ENCODE peak calls at places on chromosomes 2 and 18, in ten cellular contexts. L is hepatocyte, Z is WERI-Rb-1, A is colonic mucosa, D is H1, S is PC-3, T is psoas muscle, F is bronchial epithelial cell, G is left ventricle myocardium inferior, V is astrocyte. C is an unnamed sample.
A peak's percentile ranks its signal among the peaks of the same experiment; 100 is the strongest.

GRCh38 chr2:46796843-46797625 is 118.6 kb downstream of the MCFD2 start:
- DNase-seq in Z (no peak), A (no peak), F (no peak), D (no peak), V (no peak), T (no peak), L (no peak), S (no peak), G (no peak), C (no peak)

GRCh38 chr2:20467789-20468548 is 21.1 kb downstream of the RHOB start:
- DNase-seq in G (no peak), Z (peak; percentile 5), T (no peak), F (no peak), D (no peak), L (no peak), V (no peak), A (no peak), S (no peak), C (no peak)

GRCh38 chr2:84483320-84483719 is 24.2 kb upstream of the SUCLG1 start:
- DNase-seq in Z (no peak), S (no peak), V (no peak), G (no peak), D (no peak), L (no peak), A (no peak), F (no peak), T (no peak), C (no peak)

GRCh38 chr2:109193807-109194702 is 65.0 kb downstream of the SH3RF3 start:
- DNase-seq in T (no peak), G (no peak), L (no peak), A (no peak), F (no peak), Z (no peak), V (no peak), D (no peak), S (no peak), C (no peak)

GRCh38 chr18:47263197-47263827 is 11.9 kb upstream of the SKOR2 start:
- DNase-seq in A (no peak), G (no peak), F (no peak), V (no peak), Z (peak; percentile 46), S (no peak), L (no peak), T (no peak), D (no peak), C (no peak)

GRCh38 chr2:3282056-3282998 is 95.3 kb downstream of the EIPR1 start:
- DNase-seq in A (no peak), S (peak; percentile 69), F (peak; percentile 57), V (peak; percentile 83), D (no peak), T (peak; percentile 31), G (peak; percentile 48), L (no peak), Z (no peak), C (no peak)

GRCh38 chr2:216283038-216283900 is 89.0 kb downstream of the MARCHF4 start:
- DNase-seq in F (peak; percentile 7), L (peak; percentile 18), Z (peak; percentile 76), A (no peak), T (no peak), G (no peak), D (peak; percentile 83), V (no peak), S (peak; percentile 17), C (no peak)

GRCh38 chr18:13465476-13465875 is 246.9 kb downstream of the LDLRAD4 start:
- DNase-seq in D (no peak), F (no peak), L (no peak), V (no peak), A (no peak), G (no peak), S (no peak), T (no peak), Z (no peak), C (no peak)

GRCh38 chr2:98487806-98488189 is 43.1 kb downstream of the INPP4A start:
- DNase-seq in G (no peak), A (peak; percentile 66), F (peak; percentile 37), S (peak; percentile 56), D (no peak), Z (peak; percentile 36), T (no peak), V (no peak), L (peak; percentile 28), C (no peak)

GRCh38 chr2:97701851-97702465 is 11.4 kb upstream of the ZAP70 start:
- DNase-seq in A (no peak), L (no peak), F (no peak), D (no peak), Z (no peak), V (no peak), G (no peak), T (no peak), S (no peak), C (no peak)

GRCh38 chr18:77733292-77733903 is 483.8 kb downstream of the GALR1 start:
- DNase-seq in T (no peak), S (no peak), F (no peak), L (no peak), G (no peak), D (peak; percentile 15), Z (no peak), V (no peak), A (no peak), C (no peak)

GRCh38 chr2:10501521-10501961 is 53.4 kb upstream of the ODC1 start:
- DNase-seq in D (no peak), S (no peak), T (no peak), F (no peak), V (no peak), G (no peak), A (peak; percentile 11), L (no peak), Z (no peak), C (no peak)

GRCh38 chr18:79924814-79925655 is 26.4 kb downstream of the SLC66A2 start:
- DNase-seq in G (no peak), S (no peak), V (no peak), L (no peak), D (no peak), Z (peak; percentile 96), T (peak; percentile 65), A (peak; percentile 14), F (no peak), C (peak; percentile 42)

GRCh38 chr2:241048149-241048948 is 49.9 kb downstream of the SNED1 start:
- DNase-seq in A (no peak), D (no peak), G (no peak), L (no peak), T (no peak), V (no peak), S (no peak), F (no peak), Z (no peak), C (no peak)

GRCh38 chr2:58608146-58608545 is 367.0 kb upstream of the FANCL start:
- DNase-seq in G (no peak), F (no peak), L (no peak), A (no peak), S (peak; percentile 60), V (no peak), T (no peak), D (no peak), Z (no peak), C (no peak)

GRCh38 chr2:58609306-58609705 is 368.2 kb upstream of the FANCL start:
- DNase-seq in G (no peak), V (no peak), A (no peak), T (no peak), L (no peak), D (no peak), Z (no peak), S (peak; percentile 42), F (no peak), C (no peak)

GRCh38 chr2:58604096-58604495 is 363.0 kb upstream of the FANCL start:
- DNase-seq in T (no peak), Z (no peak), D (no peak), G (no peak), S (peak; percentile 56), F (peak; percentile 67), L (no peak), A (no peak), V (no peak), C (no peak)

GRCh38 chr2:58607479-58607878 is 366.4 kb upstream of the FANCL start:
- DNase-seq in T (no peak), V (no peak), Z (no peak), D (no peak), L (no peak), G (no peak), S (no peak), F (no peak), A (no peak), C (no peak)

DNA sequence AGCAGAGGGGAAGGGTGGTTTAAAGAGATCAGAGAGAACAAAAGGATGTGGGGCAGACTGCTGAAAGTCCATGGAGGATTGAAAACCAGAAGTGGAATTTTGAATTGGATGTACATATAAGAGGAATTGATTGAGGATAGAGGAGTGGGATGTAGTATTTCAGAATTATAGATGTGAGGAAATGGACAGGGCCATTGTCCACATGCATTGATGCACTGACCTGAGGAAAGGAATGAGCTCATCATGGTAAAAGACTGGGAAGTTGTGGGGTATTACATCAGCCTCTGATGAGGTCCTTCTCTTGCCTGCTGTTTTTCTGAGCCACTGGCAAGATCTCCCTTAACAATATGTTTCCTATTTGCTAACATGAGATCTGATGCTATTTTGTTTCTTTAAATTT is 365.7 kb upstream of the FANCL start:
- DNase-seq in F (peak; percentile 31), D (no peak), S (no peak), G (no peak), T (no peak), L (no peak), A (no peak), V (no peak), Z (no peak), C (no peak)
- H3K4me3 ChIP-seq in F (no peak overlapping the region), D (no peak overlapping the region), S (no peak overlapping the region), G (no peak overlapping the region), T (no peak overlapping the region), L (no peak overlapping the region), A (no peak overlapping the region), V (no peak overlapping the region), Z (no peak overlapping the region), C (no peak overlapping the region)

GRCh38 chr2:135225781-135226180 is 173.7 kb downstream of the RAB3GAP1 start:
- DNase-seq in F (no peak), Z (no peak), G (no peak), D (no peak), L (no peak), A (no peak), T (no peak), V (no peak), S (no peak), C (no peak)
- H3K36me3 ChIP-seq in F (no peaks in the 10 kb centered on the region), Z (peaks cover 4% of the 10 kb centered on the region), G (peaks cover 4% of the 10 kb centered on the region), D (no peaks in the 10 kb centered on the region), L (no peaks in the 10 kb centered on the region), A (no peaks in the 10 kb centered on the region), T (no peaks in the 10 kb centered on the region), V (no peaks in the 10 kb centered on the region), S (no peaks in the 10 kb centered on the region), C (no peaks in the 10 kb centered on the region)

DNA sequence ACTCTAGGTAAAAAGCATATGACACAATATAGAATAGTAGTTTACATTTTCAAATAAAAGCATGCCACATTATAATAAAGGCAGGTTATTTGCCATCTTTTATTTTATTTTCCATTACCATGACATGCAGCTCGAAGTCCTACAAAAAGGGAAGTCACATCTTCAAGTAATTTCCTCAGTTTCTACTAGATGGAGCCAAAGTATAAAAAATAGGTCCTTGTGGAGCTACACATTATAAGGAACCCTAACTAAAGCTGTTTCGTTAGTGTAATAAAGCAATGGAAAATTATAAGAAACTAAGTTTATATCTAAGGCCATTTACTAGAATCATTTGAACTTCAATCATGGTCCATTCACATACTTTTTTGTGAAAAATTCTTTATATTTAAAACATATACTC is 674.5 kb downstream of the KCNJ3 start:
- DNase-seq in Z (no peak), D (no peak), V (peak; percentile 1), A (no peak), S (peak; percentile 59), G (no peak), F (peak; percentile 51), L (peak; percentile 19), T (no peak), C (no peak)
- TF ChIP-seq CTCF in Z (no peak), D (no peak), V (peak; percentile 49), A (no peak), S (peak; percentile 61), G (no peak), F (no peak), L (peak; percentile 61), T (peak; percentile 6), C (peak; percentile 12)

GRCh38 chr2:239309398-239310245 is 91.2 kb downstream of the HDAC4 start:
- DNase-seq in F (no peak), L (no peak), Z (no peak), T (no peak), A (no peak), S (no peak), G (no peak), V (no peak), D (no peak), C (peak; percentile 29)
- H3K4me3 ChIP-seq in F (no peak overlapping the region), L (no peak overlapping the region), Z (no peak overlapping the region), T (peak overlapping the region; percentile 95), A (no peak overlapping the region), S (no peak overlapping the region), G (peak overlapping the region; percentile 66), V (no peak overlapping the region), D (no peak overlapping the region), C (peak overlapping the region; percentile 40)

C was measured in lower lobe of right lung.